ENCODE peak calls at places on chromosomes 2 and 18, in five cellular contexts. One of them, this sample, is unnamed.

GRCh38 chr2:160477032-160477431 is 16.6 kb downstream of the RBMS1 start:
- DNase-seq in adrenal gland: no peak
- DNase-seq in AG10803: no peak
- DNase-seq in stomach: no peak
- DNase-seq in lower lobe of right lung: no peak
- DNase-seq in this sample: no peak

GRCh38 chr2:111168528-111168929 is 47.8 kb downstream of the BCL2L11 start:
- DNase-seq in stomach: peak
- DNase-seq in adrenal gland: peak
- DNase-seq in lower lobe of right lung: no peak
- DNase-seq in AG10803: peak
- DNase-seq in this sample: no peak

GRCh38 chr2:99636432-99637034 is 146.7 kb upstream of the REV1 start:
- DNase-seq in adrenal gland: peak
- DNase-seq in stomach: no peak
- DNase-seq in lower lobe of right lung: peak
- DNase-seq in AG10803: peak
- DNase-seq in this sample: no peak

GRCh38 chr2:171365232-171365631 is 68.6 kb downstream of the METTL8 start:
- DNase-seq in AG10803: no peak
- DNase-seq in lower lobe of right lung: no peak
- DNase-seq in adrenal gland: no peak
- DNase-seq in stomach: no peak
- DNase-seq in this sample: no peak

GRCh38 chr2:174787485-174788205 is 23.4 kb upstream of the CHRNA1 start:
- DNase-seq in AG10803: peak
- DNase-seq in stomach: no peak
- DNase-seq in adrenal gland: no peak
- DNase-seq in lower lobe of right lung: no peak
- DNase-seq in this sample: no peak

GRCh38 chr2:10787176-10787968 is 25.2 kb downstream of the PDIA6 start:
- DNase-seq in adrenal gland: no peak
- DNase-seq in lower lobe of right lung: no peak
- DNase-seq in stomach: no peak
- DNase-seq in AG10803: no peak
- DNase-seq in this sample: no peak

GRCh38 chr2:28997237-28997846 is 16.2 kb downstream of the TOGARAM2 start:
- DNase-seq in AG10803: no peak
- DNase-seq in adrenal gland: no peak
- DNase-seq in lower lobe of right lung: no peak
- DNase-seq in stomach: no peak
- DNase-seq in this sample: no peak

GRCh38 chr2:76692896-76693295 is 829.3 kb downstream of the LRRTM4 start:
- DNase-seq in AG10803: no peak
- DNase-seq in lower lobe of right lung: no peak
- DNase-seq in adrenal gland: no peak
- DNase-seq in stomach: no peak
- DNase-seq in this sample: no peak

GRCh38 chr2:239366740-239367139 is 34.1 kb downstream of the HDAC4 start:
- DNase-seq in AG10803: no peak
- DNase-seq in adrenal gland: peak
- DNase-seq in stomach: no peak
- DNase-seq in lower lobe of right lung: peak
- DNase-seq in this sample: no peak

GRCh38 chr2:197804758-197805597 is 585 bp downstream of the PLCL1 start:
- DNase-seq in stomach: no peak
- DNase-seq in lower lobe of right lung: peak
- DNase-seq in AG10803: peak
- DNase-seq in adrenal gland: peak
- DNase-seq in this sample: peak
- TF ChIP-seq CTCF in stomach: no peak
- TF ChIP-seq CTCF in lower lobe of right lung: peak
- TF ChIP-seq CTCF in AG10803: no peak
- TF ChIP-seq CTCF in adrenal gland: no peak
- TF ChIP-seq CTCF in this sample: peak

GRCh38 chr2:23484163-23484740 is 99.3 kb downstream of the KLHL29 start:
- DNase-seq in adrenal gland: no peak
- DNase-seq in stomach: no peak
- DNase-seq in AG10803: no peak
- DNase-seq in lower lobe of right lung: no peak
- DNase-seq in this sample: no peak

GRCh38 chr2:23482188-23482587 is 97.2 kb downstream of the KLHL29 start:
- DNase-seq in AG10803: no peak
- DNase-seq in lower lobe of right lung: no peak
- DNase-seq in stomach: no peak
- DNase-seq in adrenal gland: no peak
- DNase-seq in this sample: no peak

GRCh38 chr2:23480991-23481797 is 96.2 kb downstream of the KLHL29 start:
- DNase-seq in AG10803: peak
- DNase-seq in stomach: no peak
- DNase-seq in adrenal gland: no peak
- DNase-seq in lower lobe of right lung: no peak
- DNase-seq in this sample: no peak

GRCh38 chr2:23484767-23485166 is 99.8 kb downstream of the KLHL29 start:
- DNase-seq in adrenal gland: no peak
- DNase-seq in lower lobe of right lung: no peak
- DNase-seq in stomach: no peak
- DNase-seq in AG10803: no peak
- DNase-seq in this sample: no peak

GRCh38 chr2:23482607-23483006 is 97.6 kb downstream of the KLHL29 start:
- DNase-seq in lower lobe of right lung: no peak
- DNase-seq in AG10803: no peak
- DNase-seq in adrenal gland: no peak
- DNase-seq in stomach: no peak
- DNase-seq in this sample: no peak
- TF ChIP-seq CTCF in lower lobe of right lung: no peak
- TF ChIP-seq CTCF in AG10803: no peak
- TF ChIP-seq CTCF in adrenal gland: no peak
- TF ChIP-seq CTCF in stomach: no peak
- TF ChIP-seq CTCF in this sample: no peak

DNA sequence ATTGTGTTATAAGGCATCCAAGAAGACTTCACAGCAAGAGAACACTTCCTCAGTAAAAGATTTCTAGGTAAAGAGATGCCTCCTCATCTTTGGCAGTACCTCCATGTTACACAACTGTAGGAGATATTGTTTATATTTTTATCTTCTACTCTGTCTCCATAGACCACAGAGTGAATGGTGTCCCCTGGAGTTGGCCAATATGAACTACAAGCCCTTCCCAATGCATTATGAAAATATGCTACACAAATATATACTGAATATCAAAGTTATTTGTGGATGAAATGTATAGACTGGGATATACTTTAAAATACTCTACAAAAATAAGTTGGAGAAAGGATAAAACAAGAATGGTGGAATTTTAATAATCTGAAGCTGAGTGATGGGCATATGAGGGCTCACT is 46.7 kb downstream of the MBOAT2 start:
- DNase-seq in stomach: no peak
- DNase-seq in AG10803: no peak
- DNase-seq in lower lobe of right lung: no peak
- DNase-seq in adrenal gland: no peak
- DNase-seq in this sample: no peak
- TF ChIP-seq CTCF in stomach: no peak
- TF ChIP-seq CTCF in AG10803: peak
- TF ChIP-seq CTCF in lower lobe of right lung: no peak
- TF ChIP-seq CTCF in adrenal gland: no peak
- TF ChIP-seq CTCF in this sample: no peak

GRCh38 chr18:11548940-11549551 is 60.4 kb upstream of the SLC35G4 start:
- DNase-seq in stomach: no peak
- DNase-seq in AG10803: no peak
- DNase-seq in lower lobe of right lung: no peak
- DNase-seq in adrenal gland: no peak
- DNase-seq in this sample: no peak

GRCh38 chr18:11548367-11548766 is 61.0 kb upstream of the SLC35G4 start:
- DNase-seq in adrenal gland: no peak
- DNase-seq in AG10803: no peak
- DNase-seq in lower lobe of right lung: no peak
- DNase-seq in stomach: no peak
- DNase-seq in this sample: no peak

GRCh38 chr18:11553098-11553940 is 56.1 kb upstream of the SLC35G4 start:
- DNase-seq in lower lobe of right lung: no peak
- DNase-seq in AG10803: peak
- DNase-seq in stomach: no peak
- DNase-seq in adrenal gland: no peak
- DNase-seq in this sample: no peak
- TF ChIP-seq CTCF in lower lobe of right lung: peak
- TF ChIP-seq CTCF in AG10803: peak
- TF ChIP-seq CTCF in stomach: no peak
- TF ChIP-seq CTCF in adrenal gland: peak
- TF ChIP-seq CTCF in this sample: peak

GRCh38 chr2:116223912-116224311 is 1590.6 kb upstream of the DDX18 start:
- DNase-seq in stomach: no peak
- DNase-seq in adrenal gland: no peak
- DNase-seq in AG10803: no peak
- DNase-seq in lower lobe of right lung: no peak
- DNase-seq in this sample: no peak
- TF ChIP-seq CTCF in stomach: no peak
- TF ChIP-seq CTCF in adrenal gland: no peak
- TF ChIP-seq CTCF in AG10803: no peak
- TF ChIP-seq CTCF in lower lobe of right lung: no peak
- TF ChIP-seq CTCF in this sample: no peak

DNA sequence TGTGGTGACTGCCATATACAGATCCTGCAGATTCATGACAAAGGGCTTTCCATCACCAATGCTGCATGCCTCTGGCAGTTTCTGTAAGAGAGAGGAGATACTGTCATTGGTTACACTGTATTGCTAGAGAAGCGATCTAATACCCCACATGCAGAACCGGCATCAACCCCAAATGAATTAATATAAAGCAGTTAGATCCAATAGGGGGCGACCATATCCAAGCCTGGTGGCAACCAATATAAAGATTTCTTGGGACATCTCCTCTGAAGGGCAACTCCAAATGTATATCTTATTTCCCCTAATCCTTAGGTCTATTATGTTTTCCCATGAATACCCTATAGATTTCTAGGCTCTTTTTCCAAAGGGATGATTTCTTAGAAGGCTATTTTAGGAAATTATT is 17.4 kb upstream of the IHH start:
- DNase-seq in lower lobe of right lung: no peak
- DNase-seq in stomach: no peak
- DNase-seq in AG10803: no peak
- DNase-seq in adrenal gland: no peak
- DNase-seq in this sample: no peak
- TF ChIP-seq CTCF in lower lobe of right lung: no peak
- TF ChIP-seq CTCF in stomach: no peak
- TF ChIP-seq CTCF in AG10803: no peak
- TF ChIP-seq CTCF in adrenal gland: no peak
- TF ChIP-seq CTCF in this sample: no peak

DNA sequence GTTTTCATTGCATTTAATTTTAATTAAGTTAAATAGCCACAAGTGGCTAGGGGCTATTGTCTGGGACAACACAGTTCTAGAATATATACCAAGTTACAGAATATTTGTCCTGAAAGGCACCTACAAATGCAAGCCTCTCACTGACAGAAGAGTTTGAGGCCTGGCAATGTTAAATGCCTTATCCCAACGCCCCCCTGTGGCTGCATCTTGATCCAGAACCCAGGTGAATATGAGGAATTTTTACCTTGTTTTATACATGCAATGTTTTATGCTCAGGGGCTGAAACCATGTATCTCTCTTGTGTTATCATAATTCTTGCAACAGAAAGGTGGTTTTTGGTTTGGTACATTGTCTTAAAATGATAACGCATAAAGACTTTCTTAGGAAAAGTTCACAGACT is 71.8 kb upstream of the SEC11C start:
- DNase-seq in AG10803: no peak
- DNase-seq in adrenal gland: no peak
- DNase-seq in stomach: peak
- DNase-seq in lower lobe of right lung: no peak
- DNase-seq in this sample: no peak
- TF ChIP-seq CTCF in AG10803: peak
- TF ChIP-seq CTCF in adrenal gland: no peak
- TF ChIP-seq CTCF in stomach: no peak
- TF ChIP-seq CTCF in lower lobe of right lung: peak
- TF ChIP-seq CTCF in this sample: peak

GRCh38 chr2:61221819-61222218 is 59.8 kb downstream of the C2orf74 start:
- DNase-seq in AG10803: no peak
- DNase-seq in stomach: no peak
- DNase-seq in adrenal gland: no peak
- DNase-seq in lower lobe of right lung: no peak
- DNase-seq in this sample: no peak
- TF ChIP-seq CTCF in AG10803: no peak
- TF ChIP-seq CTCF in stomach: no peak
- TF ChIP-seq CTCF in adrenal gland: no peak
- TF ChIP-seq CTCF in lower lobe of right lung: no peak
- TF ChIP-seq CTCF in this sample: no peak

GRCh38 chr18:73980289-73980979 is 167.2 kb downstream of the FBXO15 start:
- DNase-seq in adrenal gland: no peak
- DNase-seq in AG10803: peak
- DNase-seq in stomach: no peak
- DNase-seq in lower lobe of right lung: no peak
- DNase-seq in this sample: no peak
- TF ChIP-seq CTCF in adrenal gland: no peak
- TF ChIP-seq CTCF in AG10803: peak
- TF ChIP-seq CTCF in stomach: no peak
- TF ChIP-seq CTCF in lower lobe of right lung: no peak
- TF ChIP-seq CTCF in this sample: peak

This sample was measured in type B pancreatic cell.